ENCODE peak calls at places on chromosomes 13 and 19, in five cellular contexts. K is activated naive CD4-positive, alpha-beta T cell; N is iPS DF 6.9; L is esophagus squamous epithelium; B is aorta. C is an unnamed sample.

GRCh38 chr19:45884682-45885555 is 1.0 kb downstream of the IRF2BP1 start:
- DNase-seq in L (no peak), K (no peak), N (no peak), B (no peak), C (no peak)

GRCh38 chr13:78981913-78982312 is 323.0 kb upstream of the OBI1 start:
- DNase-seq in B (no peak), N (no peak), K (no peak), L (no peak), C (no peak)

GRCh38 chr19:13309853-13310252 is 159.6 kb downstream of the IER2 start:
- DNase-seq in N (no peak), B (no peak), L (no peak), K (no peak), C (no peak)

GRCh38 chr19:17867087-17867486 is 4.7 kb upstream of the SLC5A5 start:
- DNase-seq in L (no peak), B (no peak), N (no peak), K (no peak), C (no peak)

GRCh38 chr13:90746230-90746629 is 601.3 kb upstream of the MIR17HG start:
- DNase-seq in K (no peak), L (no peak), B (no peak), N (no peak), C (no peak)

GRCh38 chr19:4067396-4068057 is 828 bp upstream of the ZBTB7A start:
- DNase-seq in B (peak; percentile 87), N (no peak), K (no peak), L (no peak), C (no peak)

GRCh38 chr19:57302020-57302465 is 18.2 kb upstream of the ZNF543 start:
- DNase-seq in N (no peak), B (no peak), L (no peak), K (no peak), C (peak; percentile 95)

GRCh38 chr19:4814625-4815425 is 16.7 kb downstream of the TICAM1 start:
- DNase-seq in K (no peak), N (no peak), B (no peak), L (no peak), C (peak; percentile 77)

GRCh38 chr19:23908165-23908564 is 6.5 kb upstream of the ZNF726 start:
- DNase-seq in B (no peak), N (no peak), K (no peak), L (no peak), C (no peak)

GRCh38 chr19:5229778-5230165 is 110.8 kb downstream of the PTPRS start:
- DNase-seq in B (no peak), L (no peak), K (no peak), N (no peak), C (no peak)

GRCh38 chr19:54302252-54302651 is 10.7 kb downstream of the LILRA5 start:
- DNase-seq in L (no peak), N (no peak), B (no peak), K (no peak), C (no peak)

GRCh38 chr13:60351326-60351725 is 45.7 kb upstream of the TDRD3 start:
- DNase-seq in K (no peak), B (no peak), N (no peak), L (no peak), C (peak; percentile 92)

GRCh38 chr13:86383561-86383960 is 584.3 kb upstream of the SLITRK6 start:
- DNase-seq in L (no peak), K (no peak), B (no peak), N (no peak), C (no peak)

GRCh38 chr13:33629610-33630009 is 188.3 kb upstream of the RFC3 start:
- DNase-seq in L (no peak), N (no peak), B (no peak), K (no peak), C (no peak)

GRCh38 chr13:79933389-79933788 is 407.5 kb downstream of the SPRY2 start:
- DNase-seq in N (no peak), K (no peak), B (no peak), L (no peak), C (no peak)